ENCODE peak calls at places on chromosomes 16 and 17, in nine cellular contexts. K is activated CD4-positive, alpha-beta memory T cell treated with anti-CD3 and anti-CD28 coated beads, Interleukin-2, amount 10 ng/mL, durations not matched to agents 7 days and 5 days; V is activated CD4-positive, alpha-beta T cell treated with anti-CD3 and anti-CD28 coated beads for 36 hours; H is hypothalamus; Q is aorta; N is Right ventricle myocardium superior; M is LHCN-M2; J is fibroblast of lung; D is Calu3. U is an unnamed sample.

GRCh38 chr17:39507511-39507910 is 46.2 kb downstream of the CDK12 start:
- DNase-seq in D (no peak), Q (no peak), K (no peak), N (no peak), H (no peak), J (no peak), V (no peak), M (no peak), U (no peak)

GRCh38 chr16:25966172-25967097 is 274.7 kb downstream of the HS3ST4 start:
- DNase-seq in N (no peak), K (peak), M (no peak), J (no peak), D (no peak), Q (no peak), H (no peak), V (peak), U (no peak)

GRCh38 chr17:75625813-75626486 is 7.3 kb upstream of the SMIM5 start:
- DNase-seq in V (peak), N (no peak), M (peak), D (peak), K (no peak), J (no peak), H (no peak), Q (no peak), U (peak)

GRCh38 chr16:17544785-17545184 is 74.0 kb upstream of the XYLT1 start:
- DNase-seq in N (no peak), Q (no peak), D (no peak), J (no peak), K (peak), V (peak), H (no peak), M (no peak), U (peak)

GRCh38 chr16:2296662-2297505 is 29.0 kb upstream of the RNPS1 start:
- DNase-seq in V (peak), J (peak), N (no peak), K (no peak), Q (no peak), D (peak), H (no peak), M (peak), U (peak)

GRCh38 chr16:87945351-87946042 is 5.7 kb upstream of the BANP start:
- DNase-seq in N (peak), H (peak), V (no peak), D (peak), M (peak), K (no peak), J (peak), Q (peak), U (no peak)

GRCh38 chr17:29959658-29960337 is 18.4 kb downstream of the EFCAB5 start:
- DNase-seq in J (peak), N (no peak), M (no peak), Q (no peak), D (no peak), V (no peak), K (no peak), H (no peak), U (no peak)

GRCh38 chr16:81519298-81520150 is 74.9 kb downstream of the CMIP start:
- DNase-seq in H (no peak), K (no peak), N (no peak), M (no peak), D (no peak), J (no peak), V (no peak), Q (no peak), U (peak)

GRCh38 chr16:84883301-84883700 is 63.5 kb downstream of the CRISPLD2 start:
- DNase-seq in Q (no peak), D (no peak), H (no peak), V (no peak), K (no peak), J (peak), M (no peak), N (peak), U (no peak)

GRCh38 chr16:49365711-49366509 is 7.7 kb upstream of the C16orf78 start:
- DNase-seq in Q (no peak), H (no peak), V (no peak), J (no peak), D (no peak), K (no peak), N (no peak), M (no peak), U (no peak)

GRCh38 chr17:60817187-60817586 is 139.5 kb downstream of the BCAS3 start:
- DNase-seq in H (no peak), N (no peak), M (peak), Q (no peak), K (no peak), J (peak), D (no peak), V (no peak), U (no peak)

GRCh38 chr17:17107891-17108680 is 65.8 kb downstream of the MPRIP start:
- DNase-seq in J (no peak), D (peak), Q (no peak), V (no peak), K (no peak), M (no peak), N (no peak), H (no peak), U (no peak)

GRCh38 chr16:78563905-78564304 is 464.5 kb downstream of the WWOX start:
- DNase-seq in V (no peak), N (no peak), M (no peak), D (no peak), K (no peak), J (peak), Q (no peak), H (no peak), U (no peak)

GRCh38 chr17:53722407-53722806 is 100.3 kb upstream of the KIF2B start:
- DNase-seq in J (peak), D (peak), V (no peak), M (peak), K (no peak), H (no peak), N (no peak), Q (no peak), U (peak)

GRCh38 chr16:70738083-70738977 is 52.5 kb upstream of the MTSS2 start:
- DNase-seq in V (peak), N (peak), Q (peak), K (peak), H (no peak), J (peak), M (peak), D (peak), U (peak)

GRCh38 chr17:6525111-6525510 is 31.2 kb downstream of the PITPNM3 start:
- DNase-seq in M (no peak), D (no peak), H (no peak), Q (peak), V (no peak), K (no peak), N (no peak), J (no peak), U (no peak)

GRCh38 chr17:17840751-17841591 is 4.2 kb upstream of the SREBF1 start:
- DNase-seq in N (no peak), Q (no peak), V (peak), J (peak), K (no peak), H (no peak), D (no peak), M (peak), U (peak)

GRCh38 chr16:19700319-19700781 is 17.7 kb downstream of the KNOP1 start:
- DNase-seq in H (no peak), D (peak), N (no peak), J (peak), V (no peak), K (no peak), Q (peak), M (no peak), U (no peak)

GRCh38 chr17:17822189-17822978 is 14.4 kb downstream of the SREBF1 start:
- DNase-seq in K (no peak), Q (no peak), V (no peak), J (peak), M (peak), N (peak), D (no peak), H (peak), U (no peak)

GRCh38 chr17:56597495-56597990 is 4.0 kb downstream of the NOG start:
- DNase-seq in H (no peak), Q (peak), K (no peak), V (peak), M (peak), D (peak), J (peak), N (no peak), U (peak)

GRCh38 chr16:67395458-67396158 is 2.3 kb upstream of the TPPP3 start:
- DNase-seq in D (peak), K (no peak), Q (peak), N (no peak), M (peak), V (no peak), J (no peak), H (no peak), U (no peak)

GRCh38 chr17:39653662-39654331 is 11.4 kb upstream of the TCAP start:
- DNase-seq in Q (peak), M (peak), D (peak), K (peak), J (no peak), V (peak), H (no peak), N (peak), U (peak)

GRCh38 chr17:5031365-5032082 is 3.7 kb downstream of the SLC52A1 start:
- DNase-seq in N (peak), J (peak), M (peak), Q (peak), V (peak), K (peak), D (peak), H (peak), U (peak)

GRCh38 chr17:76447931-76448652 is 4.9 kb downstream of the UBE2O start:
- DNase-seq in D (no peak), Q (no peak), N (no peak), J (peak), K (no peak), H (no peak), V (peak), M (no peak), U (no peak)

GRCh38 chr16:68800257-68800875 is 43.0 kb upstream of the TANGO6 start:
- DNase-seq in V (peak), N (no peak), Q (no peak), J (peak), D (peak), K (peak), M (peak), H (no peak), U (peak)

GRCh38 chr16:72927199-72928088 is 120.5 kb downstream of the ZFHX3 start:
- DNase-seq in D (peak), K (no peak), V (no peak), J (peak), M (peak), Q (no peak), H (no peak), N (no peak), U (peak)

GRCh38 chr16:17396762-17397498 is 73.8 kb downstream of the XYLT1 start:
- DNase-seq in H (no peak), Q (no peak), V (no peak), K (no peak), J (peak), D (peak), M (no peak), N (no peak), U (no peak)

GRCh38 chr16:58584831-58585505 is 44.7 kb downstream of the CNOT1 start:
- DNase-seq in K (no peak), H (no peak), N (no peak), M (no peak), Q (no peak), D (no peak), V (no peak), J (peak), U (no peak)

GRCh38 chr16:51607202-51607756 is 456.2 kb upstream of the SALL1 start:
- DNase-seq in N (no peak), D (no peak), V (no peak), Q (no peak), M (no peak), J (peak), H (no peak), K (no peak), U (no peak)

GRCh38 chr16:6335072-6335471 is 997.6 kb upstream of the RBFOX1 start:
- DNase-seq in J (no peak), D (peak), V (peak), H (no peak), N (no peak), K (no peak), Q (no peak), M (peak), U (peak)

GRCh38 chr17:71666047-71666446 is 454.8 kb upstream of the SOX9 start:
- DNase-seq in M (no peak), H (no peak), Q (no peak), D (no peak), K (no peak), V (no peak), J (no peak), N (no peak), U (no peak)

GRCh38 chr17:80118601-80119270 is 17.4 kb downstream of the GAA start:
- DNase-seq in N (no peak), Q (no peak), D (no peak), V (no peak), J (no peak), H (no peak), M (no peak), K (no peak), U (no peak)

GRCh38 chr17:18860161-18860972 is 2.4 kb downstream of the PRPSAP2 start:
- DNase-seq in Q (no peak), J (peak), K (no peak), M (peak), D (no peak), V (peak), H (no peak), N (no peak), U (no peak)

GRCh38 chr17:4944554-4945175 is 3.7 kb downstream of the PFN1 start:
- DNase-seq in Q (no peak), J (no peak), D (no peak), M (no peak), N (no peak), K (peak), H (no peak), V (peak), U (no peak)

GRCh38 chr16:12455287-12455798 is 348.3 kb downstream of the CPPED1 start:
- DNase-seq in D (peak), N (peak), Q (peak), V (peak), J (peak), H (peak), M (peak), K (peak), U (peak)

GRCh38 chr17:68351395-68351794 is 60.1 kb downstream of the ARSG start:
- DNase-seq in V (no peak), J (peak), M (no peak), D (no peak), N (peak), K (no peak), H (no peak), Q (no peak), U (no peak)

GRCh38 chr16:81600275-81600674 is 155.7 kb downstream of the CMIP start:
- DNase-seq in J (peak), V (no peak), M (peak), Q (no peak), N (no peak), K (no peak), D (peak), H (no peak), U (no peak)

GRCh38 chr17:37492167-37492566 is 2.5 kb downstream of the DUSP14 start:
- DNase-seq in V (no peak), D (no peak), H (no peak), N (no peak), K (no peak), M (no peak), J (peak), Q (no peak), U (no peak)

GRCh38 chr16:71504901-71505300 is 15.8 kb upstream of the ZNF19 start:
- DNase-seq in V (no peak), M (no peak), J (no peak), K (no peak), N (no peak), D (peak), Q (no peak), H (no peak), U (no peak)